ENCODE peak calls at places on chromosomes 3 and 15, in four cellular contexts. One of them, this sample, is unnamed.

GRCh38 chr15:59222106-59222505 is 15.5 kb downstream of the LDHAL6B start:
- DNase-seq in K562: no peak
- DNase-seq in HepG2: no peak
- DNase-seq in GM12878: no peak
- DNase-seq in this sample: no peak

GRCh38 chr15:80595391-80595790 is 99.7 kb upstream of the ABHD17C start:
- DNase-seq in K562: no peak
- DNase-seq in HepG2: peak; percentile 29
- DNase-seq in GM12878: no peak
- DNase-seq in this sample: no peak

GRCh38 chr3:14472471-14473351 is 67.4 kb downstream of the GRIP2 start:
- DNase-seq in K562: no peak
- DNase-seq in HepG2: peak; percentile 20
- DNase-seq in GM12878: no peak
- DNase-seq in this sample: no peak

GRCh38 chr3:179175358-179175757 is 27.2 kb downstream of the PIK3CA start:
- DNase-seq in K562: no peak
- DNase-seq in HepG2: no peak
- DNase-seq in GM12878: no peak
- DNase-seq in this sample: no peak

GRCh38 chr3:169528289-169528688 is 135.2 kb downstream of the MECOM start:
- DNase-seq in K562: no peak
- DNase-seq in HepG2: no peak
- DNase-seq in GM12878: no peak
- DNase-seq in this sample: no peak

GRCh38 chr3:124119056-124119721 is 127.3 kb upstream of the ROPN1 start:
- DNase-seq in K562: no peak
- DNase-seq in HepG2: no peak
- DNase-seq in GM12878: no peak
- DNase-seq in this sample: no peak

GRCh38 chr3:155876537-155876936 is 6.1 kb downstream of the GMPS start:
- DNase-seq in K562: no peak
- DNase-seq in HepG2: no peak
- DNase-seq in GM12878: no peak
- DNase-seq in this sample: no peak

GRCh38 chr3:183502782-183503181 is 52.7 kb downstream of the KLHL6 start:
- DNase-seq in K562: no peak
- DNase-seq in HepG2: no peak
- DNase-seq in GM12878: no peak
- DNase-seq in this sample: no peak

GRCh38 chr15:23759964-23760363 is 72.9 kb upstream of the NDN start:
- DNase-seq in K562: no peak
- DNase-seq in HepG2: no peak
- DNase-seq in GM12878: no peak
- DNase-seq in this sample: peak; percentile 28

GRCh38 chr15:68650901-68651709 is 72.3 kb downstream of the CORO2B start:
- DNase-seq in K562: peak; percentile 89
- DNase-seq in HepG2: peak; percentile 18
- DNase-seq in GM12878: no peak
- DNase-seq in this sample: peak; percentile 98

GRCh38 chr3:28971156-28971555 is 309.7 kb upstream of the RBMS3 start:
- DNase-seq in K562: no peak
- DNase-seq in HepG2: no peak
- DNase-seq in GM12878: no peak
- DNase-seq in this sample: no peak

GRCh38 chr3:28978092-28978491 is 302.8 kb upstream of the RBMS3 start:
- DNase-seq in K562: no peak
- DNase-seq in HepG2: no peak
- DNase-seq in GM12878: no peak
- DNase-seq in this sample: no peak

GRCh38 chr3:28972921-28973320 is 307.9 kb upstream of the RBMS3 start:
- DNase-seq in K562: no peak
- DNase-seq in HepG2: no peak
- DNase-seq in GM12878: no peak
- DNase-seq in this sample: no peak

GRCh38 chr3:28973621-28974020 is 307.2 kb upstream of the RBMS3 start:
- DNase-seq in K562: no peak
- DNase-seq in HepG2: no peak
- DNase-seq in GM12878: no peak
- DNase-seq in this sample: no peak
- TF ChIP-seq CREM in K562: no peak
- TF ChIP-seq CREM in HepG2: no peak
- TF ChIP-seq CREM in GM12878: no peak
- TF ChIP-seq CREM in this sample: no peak

GRCh38 chr3:52851348-52851747 is 16.5 kb upstream of the MUSTN1 start:
- DNase-seq in K562: peak; percentile 60
- DNase-seq in HepG2: peak; percentile 58
- DNase-seq in GM12878: no peak
- DNase-seq in this sample: peak; percentile 64
- TF ChIP-seq CREM in K562: no peak
- TF ChIP-seq CREM in HepG2: no peak
- TF ChIP-seq CREM in GM12878: no peak
- TF ChIP-seq CREM in this sample: no peak

DNA sequence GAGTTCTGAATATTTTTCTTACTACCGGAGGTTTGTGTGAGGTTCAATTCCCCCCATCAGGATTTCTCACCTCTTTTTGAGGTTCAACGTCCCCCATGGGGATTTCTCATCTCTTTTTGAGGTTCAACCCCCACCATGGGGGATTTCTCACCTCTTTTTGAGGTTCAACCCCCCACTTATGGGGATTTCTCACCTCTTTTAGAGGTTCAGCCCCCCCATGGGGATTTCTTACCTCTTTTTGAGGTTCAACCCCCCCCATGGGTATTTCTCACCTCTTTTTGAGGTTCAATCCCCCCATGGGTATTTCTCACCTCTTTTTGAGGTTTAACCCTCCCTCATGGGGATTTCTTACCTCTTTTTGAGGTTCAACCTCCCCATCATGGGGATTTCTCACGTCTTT is 26.3 kb downstream of the NDUFB4 start:
- DNase-seq in K562: no peak
- DNase-seq in HepG2: no peak
- DNase-seq in GM12878: no peak
- DNase-seq in this sample: no peak
- TF ChIP-seq CREM in K562: no peak
- TF ChIP-seq CREM in HepG2: no peak
- TF ChIP-seq CREM in GM12878: no peak
- TF ChIP-seq CREM in this sample: no peak

DNA sequence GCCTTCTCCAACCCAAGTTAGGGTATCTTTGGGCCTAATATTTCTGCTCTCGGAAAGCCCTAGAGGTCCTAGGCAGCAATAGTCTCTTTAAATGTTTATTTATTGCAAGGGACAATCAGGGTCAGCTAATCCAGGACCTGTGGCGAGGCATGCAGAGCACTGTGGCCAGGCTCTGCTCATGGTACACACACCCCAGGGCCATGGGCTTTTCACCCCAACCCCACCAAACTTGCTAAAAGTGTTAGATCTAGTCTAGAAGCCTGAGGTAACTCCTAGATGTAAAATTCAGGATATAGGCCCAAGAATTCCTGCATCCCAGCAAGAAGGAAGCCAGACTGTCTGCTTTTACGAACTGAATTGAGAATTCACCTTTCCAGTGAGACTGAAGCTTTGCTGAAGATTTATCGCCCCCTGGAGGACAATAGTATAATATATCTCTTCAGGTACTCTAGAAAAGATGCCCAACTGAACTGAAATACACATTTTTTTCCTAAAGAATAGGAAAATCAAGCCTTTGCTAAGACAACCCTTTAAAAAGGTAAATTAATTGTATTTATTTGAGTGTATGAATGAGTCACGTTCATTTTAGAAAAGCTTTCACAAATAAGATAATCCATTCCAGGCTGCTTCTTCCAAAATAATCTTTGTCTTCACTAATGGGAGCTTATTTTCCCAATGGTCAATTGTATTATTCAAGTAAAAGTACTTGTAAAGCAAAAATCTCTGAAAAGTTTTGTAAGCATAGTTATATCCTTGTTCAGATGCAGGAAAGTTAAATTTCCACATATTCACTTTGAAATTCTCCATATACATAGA is 89.8 kb downstream of the LRRC3B start:
- DNase-seq in K562: peak; percentile 38
- DNase-seq in HepG2: peak; percentile 34
- DNase-seq in GM12878: no peak
- DNase-seq in this sample: no peak
- TF ChIP-seq CREM in K562: no peak
- TF ChIP-seq CREM in HepG2: no peak
- TF ChIP-seq CREM in GM12878: no peak
- TF ChIP-seq CREM in this sample: no peak

GRCh38 chr3:39118079-39118478 is 10.6 kb downstream of the TTC21A start:
- DNase-seq in K562: no peak
- DNase-seq in HepG2: no peak
- DNase-seq in GM12878: no peak
- DNase-seq in this sample: no peak
- TF ChIP-seq CREM in K562: no peak
- TF ChIP-seq CREM in HepG2: no peak
- TF ChIP-seq CREM in GM12878: no peak
- TF ChIP-seq CREM in this sample: no peak

DNA sequence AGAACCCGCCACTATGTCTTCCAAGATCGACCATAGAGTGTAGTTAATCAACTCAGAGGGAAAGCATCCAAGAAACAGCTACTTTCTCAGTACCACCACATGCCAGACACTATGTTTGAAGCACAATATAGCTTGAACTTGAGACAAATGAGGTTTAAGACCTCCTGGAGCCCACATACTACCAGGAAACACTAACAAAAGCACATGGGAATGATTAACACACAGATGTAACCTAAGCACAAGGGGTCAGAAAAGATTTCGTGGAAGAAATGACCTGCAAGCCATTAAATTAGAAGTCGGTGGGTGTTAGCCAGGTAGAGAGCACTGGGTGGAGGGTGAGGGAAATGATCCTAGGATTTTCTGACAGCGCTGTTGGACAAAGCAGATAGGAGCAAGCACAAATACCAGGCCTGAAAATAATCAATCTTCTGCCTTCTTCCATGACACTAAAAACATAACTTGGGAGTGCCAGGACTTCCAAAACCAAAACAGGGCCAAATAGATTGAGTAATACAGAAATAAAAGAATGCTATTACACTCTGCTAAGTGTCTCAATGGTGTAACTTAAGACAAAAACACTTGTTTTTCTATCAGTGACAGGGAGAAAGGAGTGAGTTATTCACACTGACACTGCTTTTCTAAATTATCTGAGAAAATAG is 213.7 kb downstream of the FOXP1 start:
- DNase-seq in K562: no peak
- DNase-seq in HepG2: no peak
- DNase-seq in GM12878: no peak
- DNase-seq in this sample: no peak
- TF ChIP-seq CREM in K562: no peak
- TF ChIP-seq CREM in HepG2: no peak
- TF ChIP-seq CREM in GM12878: no peak
- TF ChIP-seq CREM in this sample: no peak

GRCh38 chr15:85003593-85004312 is 22.1 kb downstream of the PDE8A start:
- DNase-seq in K562: no peak
- DNase-seq in HepG2: no peak
- DNase-seq in GM12878: no peak
- DNase-seq in this sample: no peak
- TF ChIP-seq CREM in K562: no peak
- TF ChIP-seq CREM in HepG2: no peak
- TF ChIP-seq CREM in GM12878: no peak
- TF ChIP-seq CREM in this sample: no peak

GRCh38 chr3:184755315-184755731 is 43.5 kb upstream of the MAGEF1 start:
- DNase-seq in K562: no peak
- DNase-seq in HepG2: no peak
- DNase-seq in GM12878: no peak
- DNase-seq in this sample: no peak

GRCh38 chr3:184759666-184760200 is 47.9 kb upstream of the MAGEF1 start:
- DNase-seq in K562: no peak
- DNase-seq in HepG2: no peak
- DNase-seq in GM12878: no peak
- DNase-seq in this sample: no peak

GRCh38 chr3:184756151-184756681 is 44.4 kb upstream of the MAGEF1 start:
- DNase-seq in K562: no peak
- DNase-seq in HepG2: no peak
- DNase-seq in GM12878: no peak
- DNase-seq in this sample: peak; percentile 40

GRCh38 chr3:184758056-184758455 is 46.2 kb upstream of the MAGEF1 start:
- DNase-seq in K562: no peak
- DNase-seq in HepG2: no peak
- DNase-seq in GM12878: no peak
- DNase-seq in this sample: no peak

DNA sequence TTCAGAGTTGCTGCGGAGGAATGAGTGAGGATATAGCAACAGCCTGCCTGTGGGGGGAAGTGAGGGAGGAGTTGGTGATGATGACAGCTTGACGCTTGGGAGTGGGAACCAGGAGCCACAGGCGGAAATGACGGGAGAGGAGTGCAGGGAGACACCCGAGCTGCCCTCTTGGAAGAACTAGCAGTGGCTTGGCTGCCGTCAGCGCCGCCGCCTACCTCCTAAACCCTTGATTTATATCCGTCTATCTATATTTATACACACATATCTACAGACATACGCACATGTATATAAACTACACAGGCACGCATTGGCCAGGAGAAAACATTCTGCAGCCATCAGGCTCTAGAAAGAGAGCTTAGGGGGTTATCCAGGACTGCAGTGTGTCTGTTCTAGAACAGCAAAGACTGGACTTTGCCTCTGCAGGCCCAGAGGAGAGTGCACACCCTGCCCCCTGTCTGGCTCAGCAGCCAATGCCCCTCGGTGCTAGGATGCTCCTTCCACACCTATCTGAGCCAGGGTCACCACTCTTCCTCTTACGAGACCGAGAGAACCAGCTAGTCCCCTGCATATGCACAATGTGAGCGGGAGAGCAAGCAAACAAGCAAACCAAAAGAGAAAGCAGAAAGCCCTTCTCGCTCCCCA is 45.3 kb upstream of the MAGEF1 start:
- DNase-seq in K562: no peak
- DNase-seq in HepG2: no peak
- DNase-seq in GM12878: no peak
- DNase-seq in this sample: no peak
- TF ChIP-seq CREM in K562: peak; percentile 41
- TF ChIP-seq CREM in HepG2: no peak
- TF ChIP-seq CREM in GM12878: no peak
- TF ChIP-seq CREM in this sample: no peak

This sample was measured in WTC11.